ENCODE peak calls at places on chromosomes 7 and 10, in eight cellular contexts. P, L, H, D, K, B, S and V are unnamed samples.
A peak's percentile ranks its signal among the peaks of the same experiment; 100 is the strongest.

GRCh38 chr7:102045681-102046372 is 228.4 kb downstream of the CUX1 start:
- DNase-seq in B (no peak), P (no peak), L (no peak), S (no peak), H (peak; percentile 62), K (no peak), D (peak; percentile 42), V (no peak)

GRCh38 chr10:21315321-21316220 is 209.9 kb downstream of the SKIDA1 start:
- DNase-seq in P (peak; percentile 96), H (no peak), S (peak; percentile 60), K (peak; percentile 92), D (peak; percentile 83), B (no peak), L (peak; percentile 79), V (peak; percentile 79)

GRCh38 chr10:34690403-34691049 is 124.6 kb downstream of the PARD3 start:
- DNase-seq in L (no peak), P (no peak), H (no peak), S (no peak), B (no peak), D (no peak), K (peak; percentile 20), V (no peak)

GRCh38 chr7:19377611-19378339 is 232.6 kb upstream of the FERD3L start:
- DNase-seq in B (no peak), P (no peak), S (no peak), H (no peak), L (no peak), D (no peak), K (no peak), V (peak; percentile 49)

GRCh38 chr7:127674361-127674760 is 22.4 kb downstream of the SND1 start:
- DNase-seq in S (no peak), P (no peak), B (no peak), K (no peak), D (no peak), H (no peak), L (no peak), V (no peak)

GRCh38 chr7:158975526-158976467 is 119.4 kb downstream of the DYNC2I1 start:
- DNase-seq in D (no peak), P (no peak), B (peak; percentile 69), K (peak; percentile 65), L (no peak), H (no peak), S (no peak), V (peak; percentile 51)

GRCh38 chr10:4195214-4195613 is 410.2 kb upstream of the KLF6 start:
- DNase-seq in L (no peak), D (no peak), K (no peak), H (no peak), S (no peak), B (no peak), P (no peak), V (peak; percentile 86)

GRCh38 chr10:60809157-60809556 is 30.9 kb downstream of the CDK1 start:
- DNase-seq in B (no peak), L (no peak), K (no peak), S (no peak), H (peak; percentile 48), P (no peak), D (no peak), V (peak; percentile 24)

GRCh38 chr10:115157357-115157756 is 64.2 kb downstream of the ATRNL1 start:
- DNase-seq in D (no peak), H (no peak), B (no peak), S (no peak), L (no peak), K (no peak), P (no peak), V (no peak)

GRCh38 chr10:94989192-94989591 is 50.7 kb downstream of the CYP2C9 start:
- DNase-seq in P (no peak), D (no peak), S (no peak), L (no peak), H (no peak), B (no peak), K (no peak), V (no peak)

GRCh38 chr7:27885652-27886051 is 145.7 kb downstream of the TAX1BP1 start:
- DNase-seq in K (no peak), D (no peak), B (no peak), L (no peak), P (no peak), S (no peak), H (no peak), V (no peak)

GRCh38 chr10:122814493-122814892 is 31.2 kb downstream of the CUZD1 start:
- DNase-seq in L (no peak), B (no peak), K (no peak), H (no peak), D (no peak), P (no peak), S (no peak), V (no peak)

GRCh38 chr10:83522881-83523386 is 616.4 kb upstream of the GHITM start:
- DNase-seq in K (no peak), D (no peak), B (no peak), P (no peak), S (no peak), L (no peak), H (no peak), V (no peak)

GRCh38 chr7:4774804-4775280 is 581 bp upstream of the AP5Z1 start:
- DNase-seq in S (peak; percentile 41), B (no peak), K (no peak), P (peak; percentile 61), L (no peak), D (no peak), H (peak; percentile 69), V (peak; percentile 72)

DNA sequence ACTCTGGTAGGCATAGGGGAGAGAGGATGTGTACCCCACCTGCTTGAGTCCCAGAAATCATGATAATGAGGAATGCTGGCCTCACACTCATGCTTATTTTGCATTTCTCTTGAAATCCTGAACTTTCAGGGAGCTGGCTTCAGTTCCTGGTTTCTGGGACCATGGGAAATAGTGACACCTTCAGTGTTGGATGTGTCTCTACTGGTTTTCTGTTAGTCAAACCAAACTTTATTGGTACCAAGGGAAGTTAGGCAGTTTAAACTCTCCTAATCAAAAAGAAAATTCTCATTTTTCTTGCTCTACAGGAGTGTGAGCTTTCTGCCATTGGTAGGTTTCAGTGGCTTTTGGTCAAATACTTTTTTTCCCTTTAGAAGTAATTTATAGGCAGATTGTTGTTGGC is 11.8 kb upstream of the PCGF5 start:
- DNase-seq in K (no peak), D (no peak), S (no peak), L (no peak), B (no peak), P (no peak), H (no peak), V (no peak)
- H3K27ac ChIP-seq in K (no peak overlapping the region), D (no peak overlapping the region), S (no peak overlapping the region), L (no peak overlapping the region), B (no peak overlapping the region), P (no peak overlapping the region), H (no peak overlapping the region), V (no peak overlapping the region)

GRCh38 chr10:10067644-10068043 is 950.0 kb upstream of the CELF2 start:
- DNase-seq in K (no peak), D (no peak), L (no peak), P (no peak), H (no peak), S (no peak), B (no peak), V (no peak)
- TF ChIP-seq CTCF in K (no peak), D (no peak), L (no peak), P (no peak), H (no peak), S (no peak), B (no peak), V (no peak)

GRCh38 chr10:43218951-43219837 is 47.7 kb downstream of the RASGEF1A start:
- DNase-seq in S (no peak), H (no peak), D (no peak), K (no peak), L (no peak), B (no peak), P (no peak), V (no peak)

GRCh38 chr10:43216931-43217562 is 49.8 kb downstream of the RASGEF1A start:
- DNase-seq in L (no peak), H (no peak), P (no peak), K (no peak), B (no peak), S (no peak), D (no peak), V (no peak)

GRCh38 chr10:43219848-43220247 is 47.0 kb downstream of the RASGEF1A start:
- DNase-seq in H (no peak), S (no peak), P (no peak), B (no peak), L (no peak), D (no peak), K (peak; percentile 27), V (no peak)

GRCh38 chr10:43217563-43218205 is 49.2 kb downstream of the RASGEF1A start:
- DNase-seq in H (no peak), P (no peak), L (no peak), S (no peak), K (no peak), D (no peak), B (no peak), V (no peak)

DNA sequence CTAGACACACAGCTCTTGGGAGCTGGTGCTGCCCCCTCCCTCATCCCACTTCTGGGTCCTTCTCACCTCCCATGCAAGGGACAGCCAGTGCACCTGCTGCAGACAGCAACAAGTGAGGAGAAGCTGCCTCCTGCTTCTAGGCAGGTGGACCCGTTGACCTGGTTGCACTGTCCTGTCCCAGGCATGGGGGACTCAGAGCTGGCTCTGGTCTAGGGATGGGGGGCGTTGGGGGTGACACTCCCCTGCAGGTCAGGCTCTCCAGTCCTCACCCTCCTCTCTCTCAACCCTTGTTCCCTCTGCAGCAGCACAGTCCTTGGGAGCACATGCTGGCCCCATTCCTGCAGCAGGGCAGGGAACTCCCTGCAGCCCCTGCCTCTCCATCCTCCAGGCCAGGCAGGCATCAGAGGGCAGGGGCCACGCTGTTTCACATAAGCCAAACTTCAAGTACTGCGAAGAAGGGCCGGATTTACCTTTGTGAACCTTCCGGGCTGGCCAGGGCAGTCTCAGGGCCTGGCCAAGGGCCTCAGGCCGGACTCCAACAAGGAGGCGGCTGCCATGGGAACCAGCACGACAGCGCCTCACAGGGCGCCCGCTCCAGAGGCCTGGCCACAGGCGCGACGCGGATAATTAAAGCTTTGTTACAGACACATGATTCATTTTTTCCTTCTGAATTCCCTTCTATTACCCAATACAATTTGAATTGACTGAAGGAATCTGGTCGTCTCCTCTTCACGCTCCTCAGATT is 48.5 kb downstream of the RASGEF1A start:
- DNase-seq in B (no peak), L (no peak), P (no peak), H (no peak), K (no peak), S (no peak), D (no peak), V (no peak)
- H3K27ac ChIP-seq in B (no peak overlapping the region), L (no peak overlapping the region), P (no peak overlapping the region), H (no peak overlapping the region), K (peak overlapping the region; percentile 79), S (no peak overlapping the region), D (no peak overlapping the region), V (no peak overlapping the region)

GRCh38 chr7:66905243-66905642 is 15.8 kb upstream of the TMEM248 start:
- DNase-seq in D (no peak), P (no peak), H (peak; percentile 17), L (no peak), B (no peak), K (no peak), S (no peak), V (no peak)

GRCh38 chr7:66903360-66904062 is 17.5 kb upstream of the TMEM248 start:
- DNase-seq in D (no peak), B (no peak), P (no peak), L (no peak), S (no peak), H (no peak), K (no peak), V (no peak)

GRCh38 chr7:66904063-66904593 is 16.9 kb upstream of the TMEM248 start:
- DNase-seq in H (no peak), K (no peak), B (no peak), P (no peak), D (no peak), L (no peak), S (no peak), V (no peak)

GRCh38 chr7:66907731-66908130 is 13.3 kb upstream of the TMEM248 start:
- DNase-seq in P (no peak), K (no peak), H (no peak), S (no peak), D (no peak), B (no peak), L (no peak), V (no peak)

GRCh38 chr7:66905689-66906088 is 15.3 kb upstream of the TMEM248 start:
- DNase-seq in K (peak; percentile 75), B (no peak), S (no peak), D (no peak), P (no peak), L (no peak), H (no peak), V (no peak)
- TF ChIP-seq CTCF in K (peak; percentile 69), B (peak; percentile 19), S (no peak), D (no peak), P (no peak), L (no peak), H (no peak), V (no peak)